ENCODE peak calls at places on chromosomes 11 and 22, in eight cellular contexts. One of them, this sample, is unnamed.

GRCh38 chr22:43733138-43733537 is 79.0 kb downstream of the EFCAB6 start:
- DNase-seq in dorsolateral prefrontal cortex: no peak
- DNase-seq in cardiac fibroblast: no peak
- DNase-seq in LNCaP clone FGC: peak; percentile 56
- DNase-seq in PC-9: no peak
- DNase-seq in body of pancreas: no peak
- DNase-seq in GM12865: no peak
- DNase-seq in heart left ventricle: no peak
- DNase-seq in this sample: no peak

GRCh38 chr11:76236092-76237026 is 30.1 kb upstream of the WNT11 start:
- DNase-seq in heart left ventricle: peak; percentile 77
- DNase-seq in dorsolateral prefrontal cortex: no peak
- DNase-seq in PC-9: peak; percentile 58
- DNase-seq in LNCaP clone FGC: no peak
- DNase-seq in cardiac fibroblast: peak; percentile 57
- DNase-seq in GM12865: peak; percentile 75
- DNase-seq in body of pancreas: no peak
- DNase-seq in this sample: peak; percentile 67

GRCh38 chr11:96341237-96342130 is 1.5 kb downstream of the MAML2 start:
- DNase-seq in dorsolateral prefrontal cortex: peak; percentile 55
- DNase-seq in body of pancreas: peak; percentile 36
- DNase-seq in GM12865: peak; percentile 81
- DNase-seq in LNCaP clone FGC: no peak
- DNase-seq in heart left ventricle: peak; percentile 51
- DNase-seq in cardiac fibroblast: peak; percentile 74
- DNase-seq in PC-9: peak; percentile 75
- DNase-seq in this sample: peak; percentile 65

GRCh38 chr11:45993438-45994064 is 71.1 kb downstream of the LARGE2 start:
- DNase-seq in LNCaP clone FGC: peak; percentile 48
- DNase-seq in dorsolateral prefrontal cortex: peak; percentile 66
- DNase-seq in cardiac fibroblast: peak; percentile 84
- DNase-seq in GM12865: no peak
- DNase-seq in PC-9: no peak
- DNase-seq in body of pancreas: peak; percentile 54
- DNase-seq in heart left ventricle: peak; percentile 83
- DNase-seq in this sample: no peak

GRCh38 chr22:45163074-45163416 is 680 bp upstream of the NUP50 start:
- DNase-seq in dorsolateral prefrontal cortex: no peak
- DNase-seq in cardiac fibroblast: peak; percentile 56
- DNase-seq in body of pancreas: peak; percentile 64
- DNase-seq in PC-9: peak; percentile 58
- DNase-seq in heart left ventricle: peak; percentile 43
- DNase-seq in GM12865: peak; percentile 41
- DNase-seq in LNCaP clone FGC: peak; percentile 17
- DNase-seq in this sample: peak; percentile 37

GRCh38 chr11:67384851-67385366 is 6.9 kb upstream of the RAD9A start:
- DNase-seq in GM12865: no peak
- DNase-seq in heart left ventricle: no peak
- DNase-seq in LNCaP clone FGC: no peak
- DNase-seq in PC-9: peak; percentile 73
- DNase-seq in body of pancreas: peak; percentile 70
- DNase-seq in cardiac fibroblast: peak; percentile 62
- DNase-seq in dorsolateral prefrontal cortex: no peak
- DNase-seq in this sample: no peak

GRCh38 chr11:36628765-36629199 is 30.7 kb upstream of the RAG2 start:
- DNase-seq in heart left ventricle: no peak
- DNase-seq in body of pancreas: peak; percentile 41
- DNase-seq in LNCaP clone FGC: no peak
- DNase-seq in dorsolateral prefrontal cortex: no peak
- DNase-seq in PC-9: no peak
- DNase-seq in GM12865: no peak
- DNase-seq in cardiac fibroblast: no peak
- DNase-seq in this sample: no peak

GRCh38 chr11:3356858-3357257 is 22.1 kb downstream of the ZNF195 start:
- DNase-seq in body of pancreas: no peak
- DNase-seq in PC-9: no peak
- DNase-seq in heart left ventricle: no peak
- DNase-seq in dorsolateral prefrontal cortex: no peak
- DNase-seq in LNCaP clone FGC: no peak
- DNase-seq in GM12865: no peak
- DNase-seq in cardiac fibroblast: no peak
- DNase-seq in this sample: no peak

GRCh38 chr11:44811841-44812448 is 85.2 kb downstream of the TSPAN18 start:
- DNase-seq in body of pancreas: no peak
- DNase-seq in heart left ventricle: no peak
- DNase-seq in GM12865: no peak
- DNase-seq in dorsolateral prefrontal cortex: no peak
- DNase-seq in cardiac fibroblast: no peak
- DNase-seq in LNCaP clone FGC: no peak
- DNase-seq in PC-9: no peak
- DNase-seq in this sample: no peak

GRCh38 chr22:37278261-37278660 is 4.0 kb upstream of the CYTH4 start:
- DNase-seq in PC-9: no peak
- DNase-seq in GM12865: no peak
- DNase-seq in body of pancreas: no peak
- DNase-seq in cardiac fibroblast: no peak
- DNase-seq in heart left ventricle: no peak
- DNase-seq in dorsolateral prefrontal cortex: no peak
- DNase-seq in LNCaP clone FGC: no peak
- DNase-seq in this sample: no peak

GRCh38 chr11:78958444-78958843 is 383.8 kb upstream of the NARS2 start:
- DNase-seq in GM12865: no peak
- DNase-seq in LNCaP clone FGC: no peak
- DNase-seq in cardiac fibroblast: no peak
- DNase-seq in PC-9: no peak
- DNase-seq in body of pancreas: no peak
- DNase-seq in heart left ventricle: no peak
- DNase-seq in dorsolateral prefrontal cortex: no peak
- DNase-seq in this sample: no peak

GRCh38 chr11:78957481-78958245 is 383.0 kb upstream of the NARS2 start:
- DNase-seq in cardiac fibroblast: no peak
- DNase-seq in GM12865: no peak
- DNase-seq in LNCaP clone FGC: no peak
- DNase-seq in body of pancreas: no peak
- DNase-seq in PC-9: no peak
- DNase-seq in heart left ventricle: no peak
- DNase-seq in dorsolateral prefrontal cortex: no peak
- DNase-seq in this sample: no peak

GRCh38 chr11:78961938-78962701 is 387.5 kb upstream of the NARS2 start:
- DNase-seq in heart left ventricle: no peak
- DNase-seq in dorsolateral prefrontal cortex: peak; percentile 50
- DNase-seq in GM12865: peak; percentile 9
- DNase-seq in PC-9: no peak
- DNase-seq in cardiac fibroblast: peak; percentile 46
- DNase-seq in body of pancreas: peak; percentile 49
- DNase-seq in LNCaP clone FGC: no peak
- DNase-seq in this sample: no peak

DNA sequence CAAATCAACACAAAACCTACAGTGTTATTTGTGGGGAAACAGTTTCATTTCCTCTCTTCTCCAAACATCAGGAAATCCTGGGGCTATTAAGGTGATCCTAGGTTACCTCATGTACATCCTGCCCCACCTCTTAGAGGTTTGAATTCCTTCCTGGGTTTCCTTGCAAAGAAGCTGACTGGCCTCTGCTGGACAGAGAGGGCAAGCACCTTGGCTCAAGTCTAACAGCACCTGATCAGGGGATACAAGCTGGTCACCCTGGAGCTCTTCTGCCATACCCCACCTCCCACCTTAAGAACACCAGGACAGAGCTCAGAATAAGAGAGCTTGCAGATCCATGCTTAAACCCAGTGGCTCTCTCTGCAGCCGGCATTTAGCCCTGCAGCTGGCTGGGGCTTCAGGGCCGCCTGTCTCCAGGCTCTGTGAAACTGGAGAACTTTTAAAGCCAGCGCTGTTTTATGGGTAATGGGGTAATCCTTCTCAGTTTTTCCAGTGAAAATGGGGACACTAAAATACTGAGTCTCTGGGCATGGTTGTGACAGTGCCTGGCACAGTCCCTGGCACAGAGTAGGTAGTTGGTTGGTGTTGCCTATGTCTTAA is 386.6 kb upstream of the NARS2 start:
- DNase-seq in heart left ventricle: no peak
- DNase-seq in PC-9: peak; percentile 59
- DNase-seq in cardiac fibroblast: peak; percentile 51
- DNase-seq in dorsolateral prefrontal cortex: no peak
- DNase-seq in body of pancreas: peak; percentile 64
- DNase-seq in LNCaP clone FGC: peak; percentile 43
- DNase-seq in GM12865: peak; percentile 9
- DNase-seq in this sample: no peak
- TF ChIP-seq CTCF in heart left ventricle: peak; percentile 42
- TF ChIP-seq CTCF in PC-9: peak; percentile 60
- TF ChIP-seq CTCF in cardiac fibroblast: peak; percentile 57
- TF ChIP-seq CTCF in dorsolateral prefrontal cortex: no peak
- TF ChIP-seq CTCF in body of pancreas: peak; percentile 67
- TF ChIP-seq CTCF in LNCaP clone FGC: peak; percentile 80
- TF ChIP-seq CTCF in GM12865: peak; percentile 9
- TF ChIP-seq CTCF in this sample: no peak

DNA sequence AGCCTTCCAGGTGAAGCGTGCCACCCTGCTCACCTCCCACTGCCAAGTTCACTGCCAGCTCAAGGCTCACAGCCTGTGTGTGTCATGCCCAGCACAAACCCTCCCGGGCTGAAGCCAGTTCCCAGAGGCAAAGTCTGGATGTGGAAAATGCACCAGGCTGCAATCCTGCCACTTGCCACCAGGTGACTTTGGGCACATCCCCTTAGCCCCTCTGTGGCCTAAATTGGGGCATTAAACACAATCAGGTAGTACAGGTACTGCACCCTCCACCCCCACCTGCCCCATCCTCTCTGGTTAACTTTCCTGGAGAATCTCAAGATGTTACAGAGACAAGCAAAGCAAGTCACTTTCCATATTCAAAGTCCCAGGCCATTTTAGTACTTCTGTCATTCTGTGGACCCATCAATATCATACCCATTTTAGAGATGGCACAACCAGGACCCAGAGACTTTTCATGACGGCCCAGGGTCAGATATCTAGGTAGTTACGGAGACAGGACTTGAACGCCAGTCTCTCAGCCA is 1.8 kb upstream of the RASD2 start:
- DNase-seq in dorsolateral prefrontal cortex: no peak
- DNase-seq in body of pancreas: peak; percentile 27
- DNase-seq in GM12865: peak; percentile 31
- DNase-seq in PC-9: no peak
- DNase-seq in heart left ventricle: no peak
- DNase-seq in LNCaP clone FGC: no peak
- DNase-seq in cardiac fibroblast: no peak
- DNase-seq in this sample: peak; percentile 41
- TF ChIP-seq CTCF in dorsolateral prefrontal cortex: peak; percentile 40
- TF ChIP-seq CTCF in body of pancreas: peak; percentile 47
- TF ChIP-seq CTCF in GM12865: peak; percentile 58
- TF ChIP-seq CTCF in PC-9: peak; percentile 87
- TF ChIP-seq CTCF in heart left ventricle: peak; percentile 36
- TF ChIP-seq CTCF in LNCaP clone FGC: peak; percentile 40
- TF ChIP-seq CTCF in cardiac fibroblast: peak; percentile 69
- TF ChIP-seq CTCF in this sample: peak; percentile 12

GRCh38 chr11:85459304-85459703 is 167.8 kb downstream of the DLG2 start:
- DNase-seq in cardiac fibroblast: no peak
- DNase-seq in heart left ventricle: no peak
- DNase-seq in body of pancreas: no peak
- DNase-seq in dorsolateral prefrontal cortex: no peak
- DNase-seq in LNCaP clone FGC: no peak
- DNase-seq in GM12865: no peak
- DNase-seq in PC-9: no peak
- DNase-seq in this sample: no peak

GRCh38 chr11:85464283-85464682 is 162.9 kb downstream of the DLG2 start:
- DNase-seq in LNCaP clone FGC: no peak
- DNase-seq in dorsolateral prefrontal cortex: no peak
- DNase-seq in body of pancreas: no peak
- DNase-seq in GM12865: no peak
- DNase-seq in cardiac fibroblast: no peak
- DNase-seq in heart left ventricle: no peak
- DNase-seq in PC-9: no peak
- DNase-seq in this sample: no peak
- TF ChIP-seq CTCF in LNCaP clone FGC: peak; percentile 25
- TF ChIP-seq CTCF in dorsolateral prefrontal cortex: no peak
- TF ChIP-seq CTCF in body of pancreas: no peak
- TF ChIP-seq CTCF in GM12865: no peak
- TF ChIP-seq CTCF in cardiac fibroblast: no peak
- TF ChIP-seq CTCF in heart left ventricle: peak; percentile 31
- TF ChIP-seq CTCF in PC-9: no peak
- TF ChIP-seq CTCF in this sample: peak; percentile 8

GRCh38 chr11:125163431-125164011 is 1.0 kb upstream of the PKNOX2 start:
- DNase-seq in PC-9: no peak
- DNase-seq in GM12865: no peak
- DNase-seq in body of pancreas: no peak
- DNase-seq in dorsolateral prefrontal cortex: no peak
- DNase-seq in cardiac fibroblast: no peak
- DNase-seq in heart left ventricle: no peak
- DNase-seq in LNCaP clone FGC: no peak
- DNase-seq in this sample: no peak

GRCh38 chr11:125165664-125166346 is 1.3 kb downstream of the PKNOX2 start:
- DNase-seq in cardiac fibroblast: no peak
- DNase-seq in GM12865: no peak
- DNase-seq in body of pancreas: no peak
- DNase-seq in PC-9: no peak
- DNase-seq in heart left ventricle: no peak
- DNase-seq in dorsolateral prefrontal cortex: no peak
- DNase-seq in LNCaP clone FGC: no peak
- DNase-seq in this sample: peak; percentile 56

GRCh38 chr11:125165111-125165663 is 636 bp downstream of the PKNOX2 start:
- DNase-seq in dorsolateral prefrontal cortex: peak; percentile 50
- DNase-seq in LNCaP clone FGC: no peak
- DNase-seq in GM12865: no peak
- DNase-seq in PC-9: no peak
- DNase-seq in body of pancreas: peak; percentile 58
- DNase-seq in heart left ventricle: peak; percentile 41
- DNase-seq in cardiac fibroblast: no peak
- DNase-seq in this sample: peak; percentile 43

GRCh38 chr11:125164091-125164421 is 495 bp upstream of the PKNOX2 start:
- DNase-seq in LNCaP clone FGC: no peak
- DNase-seq in body of pancreas: no peak
- DNase-seq in PC-9: no peak
- DNase-seq in heart left ventricle: no peak
- DNase-seq in GM12865: no peak
- DNase-seq in cardiac fibroblast: no peak
- DNase-seq in dorsolateral prefrontal cortex: no peak
- DNase-seq in this sample: no peak

DNA sequence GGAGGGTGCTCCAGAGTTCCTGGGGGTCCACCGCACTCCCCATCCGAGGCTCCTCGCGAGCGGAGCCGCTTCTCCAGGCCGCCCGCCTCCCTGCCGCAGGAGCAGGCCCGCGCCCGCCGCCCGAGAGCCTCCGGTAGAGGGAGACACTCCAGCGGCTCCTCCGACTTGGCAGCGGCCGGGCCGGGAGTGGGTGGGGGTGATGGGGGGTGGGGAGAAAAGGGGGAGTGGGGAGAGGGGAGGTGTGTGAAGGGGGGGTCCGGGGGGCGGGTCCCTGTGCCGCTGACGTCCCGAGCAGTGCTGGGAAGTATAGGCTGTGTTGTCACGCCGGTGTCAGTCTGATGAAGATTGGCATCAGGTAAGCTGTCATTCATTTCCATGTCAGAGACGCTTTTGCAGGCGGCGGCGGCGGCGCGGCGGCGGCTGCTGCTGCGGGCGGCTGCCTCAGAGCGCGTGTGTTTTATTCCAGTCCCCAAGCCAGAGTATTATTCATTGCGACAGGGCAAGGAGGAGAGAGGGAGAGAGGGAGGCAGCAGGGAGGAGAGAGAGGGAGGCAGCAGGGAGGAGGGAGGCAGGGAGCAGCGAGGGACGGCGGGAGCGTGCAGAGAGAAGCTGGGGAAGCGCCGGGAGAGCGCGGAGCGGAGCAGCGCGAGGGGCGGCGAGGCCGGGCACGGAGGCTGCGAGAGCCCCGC is at the start of gene PKNOX2:
- DNase-seq in heart left ventricle: peak; percentile 85
- DNase-seq in body of pancreas: peak; percentile 79
- DNase-seq in cardiac fibroblast: peak; percentile 88
- DNase-seq in PC-9: no peak
- DNase-seq in LNCaP clone FGC: peak; percentile 63
- DNase-seq in dorsolateral prefrontal cortex: peak; percentile 88
- DNase-seq in GM12865: peak; percentile 31
- DNase-seq in this sample: peak; percentile 69
- TF ChIP-seq CTCF in heart left ventricle: peak; percentile 63
- TF ChIP-seq CTCF in body of pancreas: peak; percentile 71
- TF ChIP-seq CTCF in cardiac fibroblast: peak; percentile 46
- TF ChIP-seq CTCF in PC-9: peak; percentile 34
- TF ChIP-seq CTCF in LNCaP clone FGC: peak; percentile 90
- TF ChIP-seq CTCF in dorsolateral prefrontal cortex: peak; percentile 73
- TF ChIP-seq CTCF in GM12865: peak; percentile 38
- TF ChIP-seq CTCF in this sample: peak; percentile 73